ENCODE peak calls at places on chromosomes 16 and 17, in five cellular contexts. I is head of caudate nucleus, G is left cardiac atrium, A is fibroblast of pulmonary artery, O is retina. V is an unnamed sample.

GRCh38 chr17:4988168-4988567 is 693 bp upstream of the CAMTA2 start:
- DNase-seq in A (no peak), G (no peak), I (no peak), O (no peak), V (no peak)

GRCh38 chr17:64281962-64282752 is 19.1 kb upstream of the TEX2 start:
- DNase-seq in A (peak), I (peak), G (peak), O (peak), V (peak)

GRCh38 chr17:75980188-75981018 is 1.4 kb downstream of the TEN1 start:
- DNase-seq in A (no peak), I (no peak), O (peak), G (no peak), V (no peak)

GRCh38 chr16:29837833-29838232 is 17.6 kb downstream of the MVP start:
- DNase-seq in G (no peak), A (no peak), I (no peak), O (no peak), V (no peak)

GRCh38 chr16:85448557-85449194 is 164.4 kb upstream of the GSE1 start:
- DNase-seq in A (no peak), O (peak), G (no peak), I (no peak), V (no peak)

GRCh38 chr17:56929362-56929969 is 15.6 kb upstream of the TRIM25 start:
- DNase-seq in O (no peak), I (no peak), G (no peak), A (no peak), V (no peak)

GRCh38 chr17:75525806-75526554 is 483 bp downstream of the LLGL2 start:
- DNase-seq in A (no peak), I (no peak), O (peak), G (no peak), V (peak)

GRCh38 chr16:82924075-82924854 is 297.5 kb downstream of the CDH13 start:
- DNase-seq in O (no peak), G (no peak), I (no peak), A (no peak), V (peak)

GRCh38 chr17:75178453-75178852 is 4.3 kb downstream of the SUMO2 start:
- DNase-seq in I (no peak), A (no peak), G (no peak), O (no peak), V (no peak)

GRCh38 chr16:64242510-64242909 is 879.4 kb downstream of the CDH11 start:
- DNase-seq in O (no peak), A (no peak), I (no peak), G (peak), V (no peak)

GRCh38 chr17:9676084-9676483 is 30.8 kb downstream of the USP43 start:
- DNase-seq in O (no peak), I (no peak), G (no peak), A (no peak), V (peak)

GRCh38 chr17:13209091-13209490 is 191.3 kb upstream of the ELAC2 start:
- DNase-seq in G (no peak), O (no peak), A (peak), I (no peak), V (no peak)

GRCh38 chr16:85929259-85929704 is 30.3 kb downstream of the IRF8 start:
- DNase-seq in G (no peak), I (no peak), A (no peak), O (no peak), V (peak)

GRCh38 chr16:3004319-3004718 is 8.4 kb upstream of the CLDN9 start:
- DNase-seq in I (no peak), G (no peak), O (no peak), A (no peak), V (peak)

GRCh38 chr16:1734123-1734522 is 28.1 kb downstream of the MAPK8IP3 start:
- DNase-seq in O (no peak), G (no peak), A (no peak), I (no peak), V (no peak)

GRCh38 chr17:8506145-8506544 is 70.5 kb downstream of the NDEL1 start:
- DNase-seq in I (no peak), G (no peak), O (no peak), A (no peak), V (no peak)

GRCh38 chr16:68749424-68749823 is 12.3 kb downstream of the CDH1 start:
- DNase-seq in I (no peak), G (no peak), A (no peak), O (no peak), V (no peak)

GRCh38 chr17:65183736-65184135 is 46.6 kb downstream of the RGS9 start:
- DNase-seq in O (no peak), I (no peak), A (peak), G (no peak), V (no peak)

GRCh38 chr16:60077791-60078280 is 1343.7 kb upstream of the GOT2 start:
- DNase-seq in A (no peak), O (no peak), G (no peak), I (no peak), V (no peak)

GRCh38 chr16:16045879-16046278 is 96.5 kb downstream of the ABCC1 start:
- DNase-seq in A (no peak), G (no peak), O (no peak), I (no peak), V (no peak)

GRCh38 chr17:58285422-58285810 is 4.7 kb upstream of the MPO start:
- DNase-seq in A (peak), I (no peak), G (no peak), O (no peak), V (no peak)

GRCh38 chr16:10322723-10323527 is 62.9 kb upstream of the ATF7IP2 start:
- DNase-seq in O (no peak), G (no peak), I (no peak), A (no peak), V (no peak)

GRCh38 chr17:74307984-74308773 is 17.8 kb upstream of the KIF19 start:
- DNase-seq in A (peak), I (no peak), G (peak), O (no peak), V (no peak)

GRCh38 chr17:43634681-43635125 is 27.0 kb downstream of the MEOX1 start:
- DNase-seq in I (no peak), A (peak), O (no peak), G (peak), V (no peak)

GRCh38 chr16:29313559-29313887 is 93.0 kb downstream of the NPIPB11 start:
- DNase-seq in A (no peak), O (no peak), G (no peak), I (no peak), V (no peak)

GRCh38 chr17:46152423-46152822 is 40.8 kb downstream of the KANSL1 start:
- DNase-seq in O (no peak), A (no peak), G (no peak), I (no peak), V (no peak)

GRCh38 chr16:64626771-64627170 is 495.1 kb downstream of the CDH11 start:
- DNase-seq in G (no peak), I (no peak), O (no peak), A (no peak), V (no peak)

V was measured in HT-29.